ENCODE peak calls at places on chromosomes 4 and X, in ten cellular contexts. One of them, this sample, is unnamed.

GRCh38 chr4:149896428-149896827 is 80.8 kb upstream of the IQCM start:
- DNase-seq in ELR: peak; percentile 60
- DNase-seq in kidney epithelial cell: no peak
- DNase-seq in ascending aorta: no peak
- DNase-seq in GM13977: no peak
- DNase-seq in EL: peak; percentile 53
- DNase-seq in tibial artery: no peak
- DNase-seq in AG04449: no peak
- DNase-seq in fibroblast of lung: peak; percentile 53
- DNase-seq in psoas muscle: no peak
- DNase-seq in this sample: peak; percentile 34

GRCh38 chrX:129718701-129719100 is 20.1 kb upstream of the XPNPEP2 start:
- DNase-seq in ELR: no peak
- DNase-seq in kidney epithelial cell: no peak
- DNase-seq in ascending aorta: no peak
- DNase-seq in GM13977: no peak
- DNase-seq in EL: no peak
- DNase-seq in tibial artery: no peak
- DNase-seq in AG04449: no peak
- DNase-seq in fibroblast of lung: no peak
- DNase-seq in psoas muscle: no peak
- DNase-seq in this sample: no peak

GRCh38 chrX:38811515-38812239 is 10.4 kb downstream of the MID1IP1 start:
- DNase-seq in ELR: no peak
- DNase-seq in kidney epithelial cell: no peak
- DNase-seq in ascending aorta: no peak
- DNase-seq in GM13977: no peak
- DNase-seq in EL: peak; percentile 23
- DNase-seq in tibial artery: no peak
- DNase-seq in AG04449: no peak
- DNase-seq in fibroblast of lung: peak; percentile 51
- DNase-seq in psoas muscle: no peak
- DNase-seq in this sample: peak; percentile 87

GRCh38 chr4:168995537-168996295 is 14.3 kb downstream of the CBR4 start:
- DNase-seq in ELR: peak; percentile 25
- DNase-seq in kidney epithelial cell: no peak
- DNase-seq in ascending aorta: no peak
- DNase-seq in GM13977: no peak
- DNase-seq in EL: no peak
- DNase-seq in tibial artery: no peak
- DNase-seq in AG04449: no peak
- DNase-seq in fibroblast of lung: no peak
- DNase-seq in psoas muscle: no peak
- DNase-seq in this sample: peak; percentile 29

GRCh38 chr4:79338148-79338547 is 12.3 kb upstream of the NAA11 start:
- DNase-seq in ELR: no peak
- DNase-seq in kidney epithelial cell: no peak
- DNase-seq in ascending aorta: no peak
- DNase-seq in GM13977: peak; percentile 26
- DNase-seq in EL: no peak
- DNase-seq in tibial artery: no peak
- DNase-seq in AG04449: no peak
- DNase-seq in fibroblast of lung: no peak
- DNase-seq in psoas muscle: no peak
- DNase-seq in this sample: no peak

GRCh38 chrX:132876509-132876837 is 82.0 kb downstream of the HS6ST2 start:
- DNase-seq in ELR: no peak
- DNase-seq in kidney epithelial cell: no peak
- DNase-seq in ascending aorta: no peak
- DNase-seq in GM13977: no peak
- DNase-seq in EL: no peak
- DNase-seq in tibial artery: no peak
- DNase-seq in AG04449: no peak
- DNase-seq in fibroblast of lung: peak; percentile 10
- DNase-seq in psoas muscle: no peak
- DNase-seq in this sample: no peak

GRCh38 chrX:2500681-2501151 is at the start of the genes DHRSX and ZBED1:
- DNase-seq in ELR: peak; percentile 49
- DNase-seq in kidney epithelial cell: no peak
- DNase-seq in ascending aorta: no peak
- DNase-seq in GM13977: peak; percentile 93
- DNase-seq in EL: peak; percentile 31
- DNase-seq in tibial artery: no peak
- DNase-seq in AG04449: no peak
- DNase-seq in fibroblast of lung: peak; percentile 26
- DNase-seq in psoas muscle: peak; percentile 66
- DNase-seq in this sample: no peak

GRCh38 chr4:54100607-54101189 is 735 bp downstream of the GSX2 start:
- DNase-seq in ELR: peak; percentile 35
- DNase-seq in kidney epithelial cell: no peak
- DNase-seq in ascending aorta: no peak
- DNase-seq in GM13977: peak; percentile 29
- DNase-seq in EL: peak; percentile 43
- DNase-seq in tibial artery: no peak
- DNase-seq in AG04449: no peak
- DNase-seq in fibroblast of lung: no peak
- DNase-seq in psoas muscle: peak; percentile 53
- DNase-seq in this sample: no peak

GRCh38 chr4:54256491-54257167 is 27.5 kb downstream of the PDGFRA start:
- DNase-seq in ELR: no peak
- DNase-seq in kidney epithelial cell: no peak
- DNase-seq in ascending aorta: no peak
- DNase-seq in GM13977: no peak
- DNase-seq in EL: no peak
- DNase-seq in tibial artery: no peak
- DNase-seq in AG04449: no peak
- DNase-seq in fibroblast of lung: no peak
- DNase-seq in psoas muscle: no peak
- DNase-seq in this sample: no peak

GRCh38 chrX:68307767-68308166 is 125.5 kb downstream of the OPHN1 start:
- DNase-seq in ELR: peak; percentile 84
- DNase-seq in kidney epithelial cell: peak; percentile 10
- DNase-seq in ascending aorta: no peak
- DNase-seq in GM13977: no peak
- DNase-seq in EL: peak; percentile 81
- DNase-seq in tibial artery: no peak
- DNase-seq in AG04449: peak; percentile 19
- DNase-seq in fibroblast of lung: peak; percentile 87
- DNase-seq in psoas muscle: no peak
- DNase-seq in this sample: peak; percentile 92

GRCh38 chrX:97629597-97629985 is 745.9 kb downstream of the RPA4 start:
- DNase-seq in ELR: no peak
- DNase-seq in kidney epithelial cell: no peak
- DNase-seq in ascending aorta: no peak
- DNase-seq in GM13977: no peak
- DNase-seq in EL: no peak
- DNase-seq in tibial artery: no peak
- DNase-seq in AG04449: no peak
- DNase-seq in fibroblast of lung: no peak
- DNase-seq in psoas muscle: no peak
- DNase-seq in this sample: no peak

GRCh38 chr4:186854256-186854655 is 130.6 kb upstream of the FAT1 start:
- DNase-seq in ELR: peak; percentile 64
- DNase-seq in kidney epithelial cell: no peak
- DNase-seq in ascending aorta: no peak
- DNase-seq in GM13977: no peak
- DNase-seq in EL: peak; percentile 60
- DNase-seq in tibial artery: no peak
- DNase-seq in AG04449: no peak
- DNase-seq in fibroblast of lung: peak; percentile 58
- DNase-seq in psoas muscle: no peak
- DNase-seq in this sample: no peak

GRCh38 chrX:71870337-71871098 is 40.1 kb upstream of the NHSL2 start:
- DNase-seq in ELR: peak; percentile 27
- DNase-seq in kidney epithelial cell: no peak
- DNase-seq in ascending aorta: no peak
- DNase-seq in GM13977: no peak
- DNase-seq in EL: peak; percentile 7
- DNase-seq in tibial artery: no peak
- DNase-seq in AG04449: no peak
- DNase-seq in fibroblast of lung: peak; percentile 45
- DNase-seq in psoas muscle: no peak
- DNase-seq in this sample: no peak

GRCh38 chr4:13159041-13159620 is 325.0 kb downstream of the RAB28 start:
- DNase-seq in ELR: no peak
- DNase-seq in kidney epithelial cell: no peak
- DNase-seq in ascending aorta: no peak
- DNase-seq in GM13977: no peak
- DNase-seq in EL: peak; percentile 2
- DNase-seq in tibial artery: no peak
- DNase-seq in AG04449: no peak
- DNase-seq in fibroblast of lung: peak; percentile 58
- DNase-seq in psoas muscle: no peak
- DNase-seq in this sample: no peak

GRCh38 chr4:115113382-115114106 is at the start of gene NDST4:
- DNase-seq in ELR: peak; percentile 0
- DNase-seq in kidney epithelial cell: peak; percentile 45
- DNase-seq in ascending aorta: no peak
- DNase-seq in GM13977: no peak
- DNase-seq in EL: no peak
- DNase-seq in tibial artery: no peak
- DNase-seq in AG04449: no peak
- DNase-seq in fibroblast of lung: peak; percentile 79
- DNase-seq in psoas muscle: no peak
- DNase-seq in this sample: peak; percentile 5

GRCh38 chrX:105126201-105126600 is 94.3 kb downstream of the TEX13A start:
- DNase-seq in ELR: no peak
- DNase-seq in kidney epithelial cell: no peak
- DNase-seq in ascending aorta: no peak
- DNase-seq in GM13977: no peak
- DNase-seq in EL: no peak
- DNase-seq in tibial artery: no peak
- DNase-seq in AG04449: no peak
- DNase-seq in fibroblast of lung: no peak
- DNase-seq in psoas muscle: no peak
- DNase-seq in this sample: peak; percentile 63

GRCh38 chr4:142040043-142040442 is 403.7 kb downstream of the IL15 start:
- DNase-seq in ELR: no peak
- DNase-seq in kidney epithelial cell: no peak
- DNase-seq in ascending aorta: no peak
- DNase-seq in GM13977: no peak
- DNase-seq in EL: no peak
- DNase-seq in tibial artery: no peak
- DNase-seq in AG04449: no peak
- DNase-seq in fibroblast of lung: no peak
- DNase-seq in psoas muscle: no peak
- DNase-seq in this sample: no peak

GRCh38 chr4:72451349-72451748 is 117.7 kb downstream of the ADAMTS3 start:
- DNase-seq in ELR: no peak
- DNase-seq in kidney epithelial cell: no peak
- DNase-seq in ascending aorta: no peak
- DNase-seq in GM13977: no peak
- DNase-seq in EL: no peak
- DNase-seq in tibial artery: peak; percentile 34
- DNase-seq in AG04449: no peak
- DNase-seq in fibroblast of lung: no peak
- DNase-seq in psoas muscle: peak; percentile 46
- DNase-seq in this sample: no peak

GRCh38 chr4:142984871-142985585 is 138.9 kb upstream of the INPP4B start:
- DNase-seq in ELR: peak; percentile 46
- DNase-seq in kidney epithelial cell: no peak
- DNase-seq in ascending aorta: no peak
- DNase-seq in GM13977: no peak
- DNase-seq in EL: peak; percentile 25
- DNase-seq in tibial artery: no peak
- DNase-seq in AG04449: no peak
- DNase-seq in fibroblast of lung: peak; percentile 9
- DNase-seq in psoas muscle: no peak
- DNase-seq in this sample: peak; percentile 41

GRCh38 chrX:18426004-18426320 is 554 bp downstream of the CDKL5 start:
- DNase-seq in ELR: no peak
- DNase-seq in kidney epithelial cell: no peak
- DNase-seq in ascending aorta: no peak
- DNase-seq in GM13977: no peak
- DNase-seq in EL: no peak
- DNase-seq in tibial artery: no peak
- DNase-seq in AG04449: no peak
- DNase-seq in fibroblast of lung: no peak
- DNase-seq in psoas muscle: no peak
- DNase-seq in this sample: no peak

GRCh38 chrX:21702725-21703228 is 44.6 kb upstream of the KLHL34 start:
- DNase-seq in ELR: no peak
- DNase-seq in kidney epithelial cell: no peak
- DNase-seq in ascending aorta: no peak
- DNase-seq in GM13977: no peak
- DNase-seq in EL: no peak
- DNase-seq in tibial artery: no peak
- DNase-seq in AG04449: no peak
- DNase-seq in fibroblast of lung: no peak
- DNase-seq in psoas muscle: no peak
- DNase-seq in this sample: no peak

This sample was measured in bronchial epithelial cell.